ENCODE peak calls at places on chromosomes 7 and 10, in eight cellular contexts. One of them, this sample, is unnamed.

GRCh38 chr7:64098-64521 is 128.3 kb upstream of the FAM20C start:
- DNase-seq in NCI-H748 treated with DMSO at 0.1 percent for 48 hours: no peak
- DNase-seq in fibroblast of mammary gland: peak
- DNase-seq in WERI-Rb-1: peak
- DNase-seq in activated B cell treated with CpG ODN at 0.5 μM for 24 hours: no peak
- DNase-seq in kidney tubule cell: peak
- DNase-seq in sciatic nerve: peak
- DNase-seq in Panc1: peak
- DNase-seq in this sample: peak

GRCh38 chr10:60573342-60573741 is 183.7 kb upstream of the ANK3 start:
- DNase-seq in NCI-H748 treated with DMSO at 0.1 percent for 48 hours: no peak
- DNase-seq in fibroblast of mammary gland: no peak
- DNase-seq in WERI-Rb-1: no peak
- DNase-seq in activated B cell treated with CpG ODN at 0.5 μM for 24 hours: no peak
- DNase-seq in kidney tubule cell: peak
- DNase-seq in sciatic nerve: no peak
- DNase-seq in Panc1: no peak
- DNase-seq in this sample: peak

GRCh38 chr10:119454231-119454804 is 88.2 kb downstream of the RGS10 start:
- DNase-seq in NCI-H748 treated with DMSO at 0.1 percent for 48 hours: no peak
- DNase-seq in fibroblast of mammary gland: no peak
- DNase-seq in WERI-Rb-1: no peak
- DNase-seq in activated B cell treated with CpG ODN at 0.5 μM for 24 hours: no peak
- DNase-seq in kidney tubule cell: no peak
- DNase-seq in sciatic nerve: no peak
- DNase-seq in Panc1: no peak
- DNase-seq in this sample: no peak

GRCh38 chr10:28733647-28734046 is 56.3 kb downstream of the BAMBI start:
- DNase-seq in NCI-H748 treated with DMSO at 0.1 percent for 48 hours: no peak
- DNase-seq in fibroblast of mammary gland: no peak
- DNase-seq in WERI-Rb-1: no peak
- DNase-seq in activated B cell treated with CpG ODN at 0.5 μM for 24 hours: no peak
- DNase-seq in kidney tubule cell: no peak
- DNase-seq in sciatic nerve: no peak
- DNase-seq in Panc1: no peak
- DNase-seq in this sample: no peak

GRCh38 chr7:73717991-73718405 is 1.5 kb downstream of the STX1A start:
- DNase-seq in NCI-H748 treated with DMSO at 0.1 percent for 48 hours: no peak
- DNase-seq in fibroblast of mammary gland: peak
- DNase-seq in WERI-Rb-1: no peak
- DNase-seq in activated B cell treated with CpG ODN at 0.5 μM for 24 hours: peak
- DNase-seq in kidney tubule cell: peak
- DNase-seq in sciatic nerve: no peak
- DNase-seq in Panc1: peak
- DNase-seq in this sample: peak

GRCh38 chr7:80153446-80153845 is 18.8 kb downstream of the GNAI1 start:
- DNase-seq in NCI-H748 treated with DMSO at 0.1 percent for 48 hours: no peak
- DNase-seq in fibroblast of mammary gland: peak
- DNase-seq in WERI-Rb-1: no peak
- DNase-seq in activated B cell treated with CpG ODN at 0.5 μM for 24 hours: no peak
- DNase-seq in kidney tubule cell: peak
- DNase-seq in sciatic nerve: no peak
- DNase-seq in Panc1: no peak
- DNase-seq in this sample: peak

GRCh38 chr10:6162589-6163356 is 40.0 kb upstream of the PFKFB3 start:
- DNase-seq in NCI-H748 treated with DMSO at 0.1 percent for 48 hours: no peak
- DNase-seq in fibroblast of mammary gland: no peak
- DNase-seq in WERI-Rb-1: no peak
- DNase-seq in activated B cell treated with CpG ODN at 0.5 μM for 24 hours: no peak
- DNase-seq in kidney tubule cell: no peak
- DNase-seq in sciatic nerve: no peak
- DNase-seq in Panc1: no peak
- DNase-seq in this sample: peak

GRCh38 chr7:128982105-128982504 is 44.4 kb downstream of the IRF5 start:
- DNase-seq in NCI-H748 treated with DMSO at 0.1 percent for 48 hours: no peak
- DNase-seq in fibroblast of mammary gland: no peak
- DNase-seq in WERI-Rb-1: no peak
- DNase-seq in activated B cell treated with CpG ODN at 0.5 μM for 24 hours: no peak
- DNase-seq in kidney tubule cell: no peak
- DNase-seq in sciatic nerve: no peak
- DNase-seq in Panc1: no peak
- DNase-seq in this sample: no peak

GRCh38 chr7:119132439-119132838 is 907.9 kb downstream of the ANKRD7 start:
- DNase-seq in NCI-H748 treated with DMSO at 0.1 percent for 48 hours: no peak
- DNase-seq in fibroblast of mammary gland: no peak
- DNase-seq in WERI-Rb-1: no peak
- DNase-seq in activated B cell treated with CpG ODN at 0.5 μM for 24 hours: no peak
- DNase-seq in kidney tubule cell: no peak
- DNase-seq in sciatic nerve: no peak
- DNase-seq in Panc1: no peak
- DNase-seq in this sample: no peak

GRCh38 chr7:77825140-77825539 is 26.6 kb downstream of the PHTF2 start:
- DNase-seq in NCI-H748 treated with DMSO at 0.1 percent for 48 hours: no peak
- DNase-seq in fibroblast of mammary gland: no peak
- DNase-seq in WERI-Rb-1: no peak
- DNase-seq in activated B cell treated with CpG ODN at 0.5 μM for 24 hours: no peak
- DNase-seq in kidney tubule cell: no peak
- DNase-seq in sciatic nerve: no peak
- DNase-seq in Panc1: no peak
- DNase-seq in this sample: no peak

GRCh38 chr7:32222251-32222900 is 152.2 kb upstream of the PDE1C start:
- DNase-seq in NCI-H748 treated with DMSO at 0.1 percent for 48 hours: no peak
- DNase-seq in fibroblast of mammary gland: no peak
- DNase-seq in WERI-Rb-1: no peak
- DNase-seq in activated B cell treated with CpG ODN at 0.5 μM for 24 hours: no peak
- DNase-seq in kidney tubule cell: no peak
- DNase-seq in sciatic nerve: no peak
- DNase-seq in Panc1: no peak
- DNase-seq in this sample: no peak

GRCh38 chr7:155368894-155369600 is 71.4 kb downstream of the INSIG1 start:
- DNase-seq in NCI-H748 treated with DMSO at 0.1 percent for 48 hours: no peak
- DNase-seq in fibroblast of mammary gland: no peak
- DNase-seq in WERI-Rb-1: no peak
- DNase-seq in activated B cell treated with CpG ODN at 0.5 μM for 24 hours: no peak
- DNase-seq in kidney tubule cell: no peak
- DNase-seq in sciatic nerve: no peak
- DNase-seq in Panc1: no peak
- DNase-seq in this sample: no peak

GRCh38 chr10:122186822-122187810 is 84.0 kb upstream of the BTBD16 start:
- DNase-seq in NCI-H748 treated with DMSO at 0.1 percent for 48 hours: no peak
- DNase-seq in fibroblast of mammary gland: no peak
- DNase-seq in WERI-Rb-1: no peak
- DNase-seq in activated B cell treated with CpG ODN at 0.5 μM for 24 hours: no peak
- DNase-seq in kidney tubule cell: no peak
- DNase-seq in sciatic nerve: no peak
- DNase-seq in Panc1: no peak
- DNase-seq in this sample: peak

GRCh38 chr7:20574784-20575757 is 40.4 kb upstream of the ABCB5 start:
- DNase-seq in NCI-H748 treated with DMSO at 0.1 percent for 48 hours: no peak
- DNase-seq in fibroblast of mammary gland: no peak
- DNase-seq in WERI-Rb-1: no peak
- DNase-seq in activated B cell treated with CpG ODN at 0.5 μM for 24 hours: no peak
- DNase-seq in kidney tubule cell: no peak
- DNase-seq in sciatic nerve: no peak
- DNase-seq in Panc1: no peak
- DNase-seq in this sample: no peak

GRCh38 chr7:29270979-29271658 is 76.5 kb downstream of the CHN2 start:
- DNase-seq in NCI-H748 treated with DMSO at 0.1 percent for 48 hours: no peak
- DNase-seq in fibroblast of mammary gland: no peak
- DNase-seq in WERI-Rb-1: peak
- DNase-seq in activated B cell treated with CpG ODN at 0.5 μM for 24 hours: no peak
- DNase-seq in kidney tubule cell: peak
- DNase-seq in sciatic nerve: no peak
- DNase-seq in Panc1: no peak
- DNase-seq in this sample: peak

GRCh38 chr10:351770-352318 is 216.6 kb downstream of the ZMYND11 start:
- DNase-seq in NCI-H748 treated with DMSO at 0.1 percent for 48 hours: no peak
- DNase-seq in fibroblast of mammary gland: no peak
- DNase-seq in WERI-Rb-1: no peak
- DNase-seq in activated B cell treated with CpG ODN at 0.5 μM for 24 hours: no peak
- DNase-seq in kidney tubule cell: no peak
- DNase-seq in sciatic nerve: peak
- DNase-seq in Panc1: no peak
- DNase-seq in this sample: no peak

GRCh38 chr7:7256731-7257274 is 74.5 kb downstream of the C1GALT1 start:
- DNase-seq in NCI-H748 treated with DMSO at 0.1 percent for 48 hours: no peak
- DNase-seq in fibroblast of mammary gland: no peak
- DNase-seq in WERI-Rb-1: no peak
- DNase-seq in activated B cell treated with CpG ODN at 0.5 μM for 24 hours: no peak
- DNase-seq in kidney tubule cell: no peak
- DNase-seq in sciatic nerve: no peak
- DNase-seq in Panc1: no peak
- DNase-seq in this sample: no peak

GRCh38 chr10:7264313-7264741 is 146.5 kb downstream of the SFMBT2 start:
- DNase-seq in NCI-H748 treated with DMSO at 0.1 percent for 48 hours: no peak
- DNase-seq in fibroblast of mammary gland: peak
- DNase-seq in WERI-Rb-1: no peak
- DNase-seq in activated B cell treated with CpG ODN at 0.5 μM for 24 hours: no peak
- DNase-seq in kidney tubule cell: peak
- DNase-seq in sciatic nerve: no peak
- DNase-seq in Panc1: no peak
- DNase-seq in this sample: peak

GRCh38 chr10:14910953-14911352 is 32.3 kb downstream of the SUV39H2 start:
- DNase-seq in NCI-H748 treated with DMSO at 0.1 percent for 48 hours: no peak
- DNase-seq in fibroblast of mammary gland: no peak
- DNase-seq in WERI-Rb-1: no peak
- DNase-seq in activated B cell treated with CpG ODN at 0.5 μM for 24 hours: no peak
- DNase-seq in kidney tubule cell: no peak
- DNase-seq in sciatic nerve: no peak
- DNase-seq in Panc1: no peak
- DNase-seq in this sample: no peak

GRCh38 chr10:2870654-2871053 is 196.7 kb upstream of the PFKP start:
- DNase-seq in NCI-H748 treated with DMSO at 0.1 percent for 48 hours: no peak
- DNase-seq in fibroblast of mammary gland: no peak
- DNase-seq in WERI-Rb-1: no peak
- DNase-seq in activated B cell treated with CpG ODN at 0.5 μM for 24 hours: no peak
- DNase-seq in kidney tubule cell: no peak
- DNase-seq in sciatic nerve: no peak
- DNase-seq in Panc1: no peak
- DNase-seq in this sample: no peak

GRCh38 chr10:100506596-100507356 is 12.9 kb downstream of the SEC31B start:
- DNase-seq in NCI-H748 treated with DMSO at 0.1 percent for 48 hours: no peak
- DNase-seq in fibroblast of mammary gland: peak
- DNase-seq in WERI-Rb-1: no peak
- DNase-seq in activated B cell treated with CpG ODN at 0.5 μM for 24 hours: no peak
- DNase-seq in kidney tubule cell: peak
- DNase-seq in sciatic nerve: no peak
- DNase-seq in Panc1: no peak
- DNase-seq in this sample: peak

GRCh38 chr7:129188372-129188891 is at the start of gene SMO:
- DNase-seq in NCI-H748 treated with DMSO at 0.1 percent for 48 hours: no peak
- DNase-seq in fibroblast of mammary gland: no peak
- DNase-seq in WERI-Rb-1: peak
- DNase-seq in activated B cell treated with CpG ODN at 0.5 μM for 24 hours: peak
- DNase-seq in kidney tubule cell: peak
- DNase-seq in sciatic nerve: peak
- DNase-seq in Panc1: no peak
- DNase-seq in this sample: peak

GRCh38 chr10:127903789-127904188 is 3.1 kb upstream of the PTPRE start:
- DNase-seq in NCI-H748 treated with DMSO at 0.1 percent for 48 hours: no peak
- DNase-seq in fibroblast of mammary gland: no peak
- DNase-seq in WERI-Rb-1: no peak
- DNase-seq in activated B cell treated with CpG ODN at 0.5 μM for 24 hours: no peak
- DNase-seq in kidney tubule cell: no peak
- DNase-seq in sciatic nerve: no peak
- DNase-seq in Panc1: no peak
- DNase-seq in this sample: no peak

GRCh38 chr10:88170628-88171027 is 307.2 kb downstream of the PTEN start:
- DNase-seq in NCI-H748 treated with DMSO at 0.1 percent for 48 hours: no peak
- DNase-seq in fibroblast of mammary gland: no peak
- DNase-seq in WERI-Rb-1: no peak
- DNase-seq in activated B cell treated with CpG ODN at 0.5 μM for 24 hours: no peak
- DNase-seq in kidney tubule cell: no peak
- DNase-seq in sciatic nerve: no peak
- DNase-seq in Panc1: no peak
- DNase-seq in this sample: no peak

GRCh38 chr10:67666416-67667043 is 29.5 kb downstream of the CTNNA3 start:
- DNase-seq in NCI-H748 treated with DMSO at 0.1 percent for 48 hours: no peak
- DNase-seq in fibroblast of mammary gland: peak
- DNase-seq in WERI-Rb-1: no peak
- DNase-seq in activated B cell treated with CpG ODN at 0.5 μM for 24 hours: no peak
- DNase-seq in kidney tubule cell: peak
- DNase-seq in sciatic nerve: no peak
- DNase-seq in Panc1: peak
- DNase-seq in this sample: peak

GRCh38 chr7:50477640-50478039 is 27.5 kb upstream of the FIGNL1 start:
- DNase-seq in NCI-H748 treated with DMSO at 0.1 percent for 48 hours: peak
- DNase-seq in fibroblast of mammary gland: peak
- DNase-seq in WERI-Rb-1: no peak
- DNase-seq in activated B cell treated with CpG ODN at 0.5 μM for 24 hours: no peak
- DNase-seq in kidney tubule cell: peak
- DNase-seq in sciatic nerve: no peak
- DNase-seq in Panc1: no peak
- DNase-seq in this sample: no peak

GRCh38 chr7:77738871-77739270 is 42.6 kb downstream of the RSBN1L start:
- DNase-seq in NCI-H748 treated with DMSO at 0.1 percent for 48 hours: no peak
- DNase-seq in fibroblast of mammary gland: peak
- DNase-seq in WERI-Rb-1: no peak
- DNase-seq in activated B cell treated with CpG ODN at 0.5 μM for 24 hours: no peak
- DNase-seq in kidney tubule cell: no peak
- DNase-seq in sciatic nerve: no peak
- DNase-seq in Panc1: no peak
- DNase-seq in this sample: peak

GRCh38 chr7:128918266-128918665 is 7.8 kb upstream of the KCP start:
- DNase-seq in NCI-H748 treated with DMSO at 0.1 percent for 48 hours: no peak
- DNase-seq in fibroblast of mammary gland: no peak
- DNase-seq in WERI-Rb-1: no peak
- DNase-seq in activated B cell treated with CpG ODN at 0.5 μM for 24 hours: no peak
- DNase-seq in kidney tubule cell: no peak
- DNase-seq in sciatic nerve: peak
- DNase-seq in Panc1: no peak
- DNase-seq in this sample: no peak

GRCh38 chr10:86285136-86285790 is 81.3 kb downstream of the GRID1 start:
- DNase-seq in NCI-H748 treated with DMSO at 0.1 percent for 48 hours: peak
- DNase-seq in fibroblast of mammary gland: no peak
- DNase-seq in WERI-Rb-1: no peak
- DNase-seq in activated B cell treated with CpG ODN at 0.5 μM for 24 hours: no peak
- DNase-seq in kidney tubule cell: no peak
- DNase-seq in sciatic nerve: no peak
- DNase-seq in Panc1: no peak
- DNase-seq in this sample: no peak

GRCh38 chr10:29712108-29712507 is 77.3 kb upstream of the SVIL start:
- DNase-seq in NCI-H748 treated with DMSO at 0.1 percent for 48 hours: peak
- DNase-seq in fibroblast of mammary gland: no peak
- DNase-seq in WERI-Rb-1: no peak
- DNase-seq in activated B cell treated with CpG ODN at 0.5 μM for 24 hours: no peak
- DNase-seq in kidney tubule cell: no peak
- DNase-seq in sciatic nerve: no peak
- DNase-seq in Panc1: no peak
- DNase-seq in this sample: peak

GRCh38 chr7:103705542-103705941 is 259.5 kb upstream of the SLC26A5 start:
- DNase-seq in NCI-H748 treated with DMSO at 0.1 percent for 48 hours: no peak
- DNase-seq in fibroblast of mammary gland: no peak
- DNase-seq in WERI-Rb-1: no peak
- DNase-seq in activated B cell treated with CpG ODN at 0.5 μM for 24 hours: no peak
- DNase-seq in kidney tubule cell: no peak
- DNase-seq in sciatic nerve: no peak
- DNase-seq in Panc1: no peak
- DNase-seq in this sample: no peak

GRCh38 chr7:92612501-92612900 is 22.3 kb upstream of the FAM133B start:
- DNase-seq in NCI-H748 treated with DMSO at 0.1 percent for 48 hours: no peak
- DNase-seq in fibroblast of mammary gland: peak
- DNase-seq in WERI-Rb-1: no peak
- DNase-seq in activated B cell treated with CpG ODN at 0.5 μM for 24 hours: no peak
- DNase-seq in kidney tubule cell: no peak
- DNase-seq in sciatic nerve: no peak
- DNase-seq in Panc1: no peak
- DNase-seq in this sample: peak

GRCh38 chr7:66500087-66500486 is 128.6 kb upstream of the KCTD7 start:
- DNase-seq in NCI-H748 treated with DMSO at 0.1 percent for 48 hours: no peak
- DNase-seq in fibroblast of mammary gland: no peak
- DNase-seq in WERI-Rb-1: peak
- DNase-seq in activated B cell treated with CpG ODN at 0.5 μM for 24 hours: no peak
- DNase-seq in kidney tubule cell: peak
- DNase-seq in sciatic nerve: no peak
- DNase-seq in Panc1: peak
- DNase-seq in this sample: no peak

GRCh38 chr7:7491044-7491443 is 44.6 kb downstream of the COL28A1 start:
- DNase-seq in NCI-H748 treated with DMSO at 0.1 percent for 48 hours: no peak
- DNase-seq in fibroblast of mammary gland: no peak
- DNase-seq in WERI-Rb-1: no peak
- DNase-seq in activated B cell treated with CpG ODN at 0.5 μM for 24 hours: no peak
- DNase-seq in kidney tubule cell: no peak
- DNase-seq in sciatic nerve: no peak
- DNase-seq in Panc1: no peak
- DNase-seq in this sample: no peak

This sample was measured in iris pigment epithelial cell.